ENCODE peak calls at places on chromosomes 1 and 21, in five cellular contexts. T, W, P, S and R are unnamed samples. For H3K9me3, the result is how much of the 10 kb centered on the place peaks cover.

GRCh38 chr1:54499097-54500029 is 48.7 kb upstream of the ACOT11 start:
- DNase-seq in T (peak), S (no peak), P (no peak), W (peak), R (peak)

GRCh38 chr1:43622471-43622870 is 27.5 kb upstream of the KDM4A start:
- DNase-seq in W (no peak), S (no peak), T (peak), P (no peak), R (no peak)

GRCh38 chr1:54380285-54380882 is 25.8 kb downstream of the SSBP3 start:
- DNase-seq in T (no peak), W (no peak), P (no peak), S (no peak), R (no peak)

GRCh38 chr1:53086504-53087070 is 24.6 kb downstream of the PODN start:
- DNase-seq in P (no peak), T (no peak), S (no peak), W (peak), R (no peak)

GRCh38 chr1:231108500-231109254 is 53.2 kb upstream of the TRIM67 start:
- DNase-seq in S (no peak), W (no peak), T (no peak), P (no peak), R (no peak)

GRCh38 chr1:168392958-168393357 is 112.3 kb downstream of the TBX19 start:
- DNase-seq in P (no peak), W (no peak), T (no peak), S (no peak), R (no peak)

GRCh38 chr1:209057901-209058300 is 525.6 kb upstream of the CAMK1G start:
- DNase-seq in S (no peak), P (no peak), T (no peak), W (no peak), R (no peak)

GRCh38 chr1:29382851-29383588 is 146.7 kb downstream of the PTPRU start:
- DNase-seq in S (no peak), P (no peak), W (no peak), T (no peak), R (no peak)

GRCh38 chr21:21921410-21922232 is 923.4 kb downstream of the NCAM2 start:
- DNase-seq in P (no peak), S (no peak), T (peak), W (peak), R (no peak)

GRCh38 chr1:89721351-89721750 is 88.4 kb downstream of the LRRC8C start:
- DNase-seq in P (no peak), T (peak), W (peak), S (no peak), R (no peak)

GRCh38 chr1:147247656-147248238 is 5.3 kb downstream of the CHD1L start:
- DNase-seq in W (peak), S (no peak), T (no peak), P (no peak), R (no peak)

GRCh38 chr1:193589597-193590040 is 403.2 kb upstream of the B3GALT2 start:
- DNase-seq in S (no peak), P (no peak), T (peak), W (no peak), R (no peak)

GRCh38 chr1:102693345-102693744 is 415.0 kb downstream of the COL11A1 start:
- DNase-seq in W (no peak), T (no peak), S (no peak), P (no peak), R (no peak)

GRCh38 chr1:18963968-18964367 is 7.5 kb upstream of the IFFO2 start:
- DNase-seq in P (no peak), S (no peak), W (no peak), T (no peak), R (no peak)

GRCh38 chr1:39159224-39160036 is 45.1 kb upstream of the MACF1 start:
- DNase-seq in P (no peak), T (peak), S (no peak), W (no peak), R (peak)

GRCh38 chr1:26289158-26290059 is 9.5 kb downstream of the SH3BGRL3 start:
- DNase-seq in W (no peak), S (no peak), P (no peak), T (no peak), R (no peak)

DNA sequence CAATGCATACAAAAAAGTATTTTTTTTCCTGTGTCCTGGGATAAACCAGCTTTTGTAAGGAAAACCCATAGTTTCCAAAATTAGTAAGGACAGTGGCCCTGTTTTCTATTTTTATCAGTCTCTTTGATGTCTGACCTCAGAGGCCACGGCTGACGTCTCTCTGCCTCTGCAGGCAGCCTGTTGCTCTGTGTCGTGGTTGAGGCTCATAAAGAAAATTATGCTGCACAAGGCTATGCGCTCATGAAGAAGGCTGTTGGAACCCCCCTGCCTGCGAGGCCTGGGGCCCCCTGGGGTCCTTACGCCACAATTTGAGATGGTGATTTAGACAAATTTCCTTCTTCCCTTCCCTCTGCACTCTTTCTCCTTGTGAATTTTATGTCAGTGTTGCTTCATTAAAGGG is 48.9 kb downstream of the AGPAT3 start:
- DNase-seq in P (no peak), S (no peak), T (peak), W (peak), R (no peak)
- H3K9me3 ChIP-seq in P (under half), S (under half), T (under half), W (under half), R (under half)

DNA sequence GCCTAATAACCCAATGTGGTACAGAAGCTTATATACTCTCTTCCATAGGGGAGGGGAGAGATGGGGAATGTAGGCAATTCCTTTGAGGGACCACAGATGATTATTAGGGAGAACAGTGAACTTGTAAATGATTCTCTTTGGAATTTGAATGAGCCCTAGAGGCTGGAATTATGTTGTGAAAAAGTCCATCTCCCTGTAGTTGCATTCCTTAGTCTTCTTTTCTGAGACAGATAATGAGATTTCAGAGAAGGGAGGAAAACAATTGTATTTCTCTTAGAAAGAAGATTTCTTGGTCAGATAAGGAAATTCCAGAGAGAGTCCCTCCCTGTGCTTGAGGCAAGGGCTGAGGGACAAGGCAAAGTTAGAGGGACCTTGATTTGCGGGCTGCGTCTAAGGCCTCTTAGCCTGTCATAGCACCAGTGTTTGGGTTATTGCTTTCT is 89.0 kb upstream of the HMCN1 start:
- DNase-seq in S (peak), P (no peak), W (peak), T (no peak), R (no peak)
- H2BK15ac ChIP-seq in S (no peak), P (no peak), W (no peak), T (peak), R (no peak)

GRCh38 chr1:224498574-224499170 is 64.1 kb upstream of the WDR26 start:
- DNase-seq in P (no peak), W (peak), S (peak), T (peak), R (peak)
- H4K8ac ChIP-seq in P (no peak), W (peak), S (peak), T (peak), R (peak)

DNA sequence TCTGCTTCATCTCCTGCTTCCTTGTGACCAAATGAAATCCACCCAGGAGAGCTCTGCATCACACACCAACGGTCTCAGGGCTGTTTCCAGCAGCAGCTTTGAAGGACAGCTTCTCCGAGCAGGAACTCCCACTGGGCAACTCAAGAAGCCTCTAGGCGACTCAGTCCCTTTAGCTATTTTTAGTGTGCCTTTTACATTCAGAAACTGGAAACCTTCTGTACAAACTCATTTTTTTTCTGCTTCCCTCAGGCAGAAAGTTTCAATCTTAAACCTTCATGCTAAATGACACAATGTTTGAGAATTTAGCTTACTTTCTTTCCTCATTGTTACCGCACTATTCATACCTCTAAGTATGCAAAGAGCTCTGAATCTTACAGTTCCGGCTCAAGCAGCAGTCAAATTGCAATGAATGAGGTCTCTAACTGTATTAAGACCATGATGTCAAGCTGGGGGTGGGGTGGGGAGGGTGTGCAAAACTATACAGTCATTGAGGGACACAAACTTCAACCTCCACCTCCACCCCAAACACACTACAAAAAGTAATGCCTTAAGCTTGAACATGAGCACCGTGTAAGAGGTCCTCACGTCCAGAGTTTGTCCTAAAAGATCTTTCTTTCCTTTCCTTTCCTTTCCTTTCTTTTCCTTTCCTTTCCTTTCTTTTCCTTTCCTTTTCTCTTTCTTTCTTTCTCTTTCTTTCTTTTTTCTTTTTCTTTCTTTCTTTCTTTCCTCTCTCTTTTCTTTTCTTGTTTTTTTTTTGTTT is 16.4 kb upstream of the TARBP1 start:
- DNase-seq in S (no peak), W (peak), P (no peak), T (peak), R (no peak)
- H3K9me3 ChIP-seq in S (under half), W (under half), P (under half), T (under half), R (under half)